ENCODE peak calls at places on chromosomes 3 and 15, in ten cellular contexts. B, S, E, T, Q, L, P, Z, X and K are unnamed samples. For H3K27me3, the result is how much of the 10 kb centered on the place peaks cover.

GRCh38 chr15:51121631-51122225 is 27.0 kb upstream of the TNFAIP8L3 start:
- DNase-seq in L (no peak), X (no peak), T (no peak), Z (no peak), S (no peak), E (no peak), P (no peak), B (no peak), Q (no peak), K (no peak)

GRCh38 chr15:66700802-66701421 is 1.1 kb upstream of the SMAD6 start:
- DNase-seq in T (peak), P (peak), Z (peak), X (peak), S (peak), B (peak), E (peak), L (peak), Q (peak), K (peak)

GRCh38 chr3:48957006-48957705 is 32.9 kb upstream of the P4HTM start:
- DNase-seq in P (peak), E (no peak), S (no peak), X (no peak), Z (no peak), B (no peak), Q (no peak), T (no peak), L (no peak), K (no peak)

GRCh38 chr15:52673734-52674133 is 5.5 kb downstream of the ATOSA start:
- DNase-seq in Q (no peak), B (no peak), T (no peak), S (no peak), E (no peak), Z (no peak), P (no peak), L (no peak), X (no peak), K (no peak)

GRCh38 chr3:42183991-42184621 is 81.9 kb downstream of the CCK start:
- DNase-seq in Q (no peak), P (no peak), Z (no peak), B (no peak), E (no peak), X (no peak), L (no peak), S (no peak), T (no peak), K (no peak)

GRCh38 chr3:181838940-181839914 is 127.5 kb downstream of the SOX2 start:
- DNase-seq in S (no peak), E (no peak), X (no peak), P (no peak), Q (no peak), L (peak), B (no peak), T (no peak), Z (no peak), K (no peak)

GRCh38 chr15:53978248-53978906 is at the start of gene UNC13C:
- DNase-seq in E (no peak), B (no peak), S (peak), Q (peak), L (no peak), P (no peak), Z (peak), T (peak), X (no peak), K (peak)

GRCh38 chr15:101006931-101007687 is 88.0 kb downstream of the LRRK1 start:
- DNase-seq in T (peak), S (peak), Q (peak), X (peak), B (peak), L (peak), P (peak), Z (peak), E (peak), K (peak)

GRCh38 chr3:44954289-44954688 is 21.7 kb downstream of the ZDHHC3 start:
- DNase-seq in L (no peak), E (no peak), T (no peak), Z (no peak), S (no peak), Q (no peak), B (no peak), P (no peak), X (no peak), K (no peak)

GRCh38 chr15:22936577-22937472 is 43.3 kb downstream of the CYFIP1 start:
- DNase-seq in L (no peak), Q (no peak), Z (no peak), S (no peak), T (no peak), X (peak), E (no peak), P (no peak), B (no peak), K (no peak)

GRCh38 chr3:161305095-161305991 is 66.0 kb downstream of the SPTSSB start:
- DNase-seq in T (no peak), L (no peak), X (peak), P (no peak), Q (no peak), B (peak), E (peak), S (no peak), Z (no peak), K (no peak)

GRCh38 chr3:47578119-47578630 is 490 bp downstream of the CSPG5 start:
- DNase-seq in Q (peak), P (peak), B (peak), L (peak), X (no peak), Z (peak), E (peak), S (peak), T (peak), K (peak)

GRCh38 chr3:115814778-115815380 is 191.6 kb downstream of the GAP43 start:
- DNase-seq in Q (peak), Z (peak), L (peak), E (peak), T (peak), X (peak), P (peak), B (peak), S (peak), K (no peak)

GRCh38 chr3:169894110-169894509 is 17.3 kb upstream of the SAMD7 start:
- DNase-seq in P (no peak), S (no peak), L (no peak), E (no peak), Q (no peak), T (no peak), Z (no peak), X (no peak), B (no peak), K (no peak)

GRCh38 chr15:89115547-89115946 is 27.3 kb downstream of the ABHD2 start:
- DNase-seq in E (no peak), L (peak), T (no peak), Z (no peak), B (no peak), Q (no peak), S (no peak), X (no peak), P (no peak), K (no peak)

GRCh38 chr15:91929509-91929908 is 76.0 kb downstream of the SLCO3A1 start:
- DNase-seq in E (no peak), Z (peak), B (no peak), L (no peak), Q (peak), P (no peak), T (no peak), X (no peak), S (no peak), K (no peak)

GRCh38 chr15:70867911-70868467 is 14.0 kb upstream of the LARP6 start:
- DNase-seq in X (no peak), B (peak), L (no peak), Z (peak), S (peak), P (no peak), T (no peak), E (no peak), Q (no peak), K (no peak)

GRCh38 chr3:196969001-196969659 is 497 bp upstream of the PIGZ start:
- DNase-seq in X (peak), E (peak), T (peak), Z (peak), L (no peak), B (peak), S (peak), Q (peak), P (no peak), K (peak)

GRCh38 chr3:196971094-196971698 is 2.6 kb upstream of the PIGZ start:
- DNase-seq in L (no peak), S (no peak), Q (no peak), X (peak), E (no peak), T (no peak), P (no peak), Z (no peak), B (no peak), K (no peak)

GRCh38 chr3:196968233-196969000 is at the start of gene PIGZ:
- DNase-seq in L (peak), X (peak), B (no peak), E (peak), Q (peak), P (no peak), T (peak), S (peak), Z (peak), K (peak)

GRCh38 chr3:196969660-196970546 is 1.3 kb upstream of the PIGZ start:
- DNase-seq in T (peak), E (peak), X (peak), S (peak), B (peak), Q (peak), P (peak), Z (peak), L (peak), K (peak)

GRCh38 chr3:196970547-196971093 is 2.0 kb upstream of the PIGZ start:
- DNase-seq in L (no peak), B (no peak), Q (no peak), T (no peak), Z (no peak), P (no peak), E (no peak), X (peak), S (no peak), K (no peak)
- H3K27me3 ChIP-seq in L (under half), B (under half), Q (under half), T (under half), Z (half or more), P (under half), E (under half), X (under half), S (under half), K (under half)

GRCh38 chr3:120285508-120285841 is 453 bp upstream of the GPR156 start:
- DNase-seq in L (no peak), S (no peak), X (no peak), P (no peak), E (no peak), Q (no peak), B (no peak), T (no peak), Z (no peak), K (no peak)
- H3K4me3 ChIP-seq in L (no peak), S (peak), X (no peak), P (no peak), E (no peak), Q (peak), B (peak), T (peak), Z (peak), K (peak)

GRCh38 chr3:37224879-37225278 is 50.5 kb upstream of the LRRFIP2 start:
- DNase-seq in L (no peak), Z (no peak), E (no peak), X (no peak), T (no peak), Q (no peak), P (no peak), B (no peak), S (no peak), K (no peak)
- H3K27me3 ChIP-seq in L (under half), Z (under half), E (under half), X (under half), T (under half), Q (under half), P (under half), B (under half), S (under half), K (under half)

DNA sequence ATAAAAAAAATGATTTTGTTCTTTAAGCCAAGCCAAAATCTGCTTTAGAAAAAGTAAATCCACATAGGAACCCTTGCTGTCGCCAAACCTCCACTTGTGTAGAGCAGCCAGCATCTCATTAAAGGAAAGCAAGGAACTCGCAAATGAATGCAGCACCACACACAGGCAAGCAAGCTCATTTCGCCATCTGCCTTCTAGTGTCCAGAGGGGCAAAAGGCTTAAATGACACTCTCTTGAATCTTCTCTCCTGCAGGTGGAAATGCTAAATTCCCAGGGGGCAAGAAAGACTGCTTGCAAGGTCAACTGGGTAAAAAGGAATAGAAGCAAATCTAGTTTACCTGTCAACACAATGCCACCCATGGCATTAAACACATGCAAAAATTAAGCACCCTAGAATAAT is 2.4 kb downstream of the MB21D2 start:
- DNase-seq in T (no peak), X (no peak), B (peak), L (no peak), Z (peak), Q (no peak), S (no peak), P (no peak), E (no peak), K (no peak)
- H3K4me3 ChIP-seq in T (peak), X (no peak), B (no peak), L (no peak), Z (no peak), Q (peak), S (no peak), P (no peak), E (no peak), K (no peak)

DNA sequence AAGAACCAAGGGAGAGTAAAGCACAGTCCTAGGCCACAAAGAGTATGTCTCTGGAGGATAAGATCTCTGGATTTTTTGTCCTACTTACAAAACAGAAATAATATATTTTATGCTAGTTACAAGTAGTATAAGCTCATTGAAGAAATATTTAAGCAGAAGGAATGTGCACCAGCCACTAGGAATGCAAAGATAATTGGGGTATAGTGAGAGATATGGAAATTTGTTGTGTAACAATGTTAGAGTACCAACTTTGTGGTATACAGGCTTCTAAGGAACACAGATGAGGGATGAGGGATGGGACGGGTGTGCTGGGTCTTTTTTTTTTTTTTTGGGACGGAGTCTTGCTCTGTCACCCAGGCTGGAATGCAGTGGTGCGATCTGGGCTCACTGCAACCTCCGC is 26.5 kb downstream of the AKAP13 start:
- DNase-seq in Q (no peak), S (no peak), X (no peak), B (peak), Z (no peak), L (no peak), T (no peak), E (no peak), P (no peak), K (no peak)
- H3K27me3 ChIP-seq in Q (under half), S (under half), X (under half), B (under half), Z (under half), L (under half), T (under half), E (under half), P (under half), K (under half)

DNA sequence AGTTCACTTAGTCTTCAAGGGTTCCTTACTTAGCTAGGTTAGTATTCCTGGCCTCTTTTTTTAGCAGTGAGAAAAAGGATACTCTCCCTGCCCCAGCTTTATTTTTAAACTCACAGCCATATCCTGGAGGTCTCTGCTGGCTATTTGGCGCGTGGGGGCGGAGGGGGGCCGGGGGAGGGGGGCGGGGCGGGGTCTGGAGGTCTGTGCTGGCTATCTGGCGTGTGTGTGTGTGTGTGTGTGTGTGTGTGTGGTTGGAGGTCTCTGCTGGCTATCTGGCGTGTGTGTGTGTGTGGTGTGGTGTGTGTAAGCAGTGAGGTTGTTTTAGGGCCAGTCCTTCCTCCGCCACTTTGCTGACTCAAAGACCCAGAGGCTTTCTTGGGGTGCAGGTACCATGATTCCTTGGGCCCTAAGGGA is 579 bp upstream of the PLAAT1 start:
- DNase-seq in S (peak), E (no peak), X (no peak), P (no peak), L (no peak), Z (peak), T (no peak), Q (peak), B (peak), K (no peak)
- H3K4me3 ChIP-seq in S (peak), E (no peak), X (no peak), P (peak), L (no peak), Z (peak), T (peak), Q (peak), B (peak), K (peak)